ENCODE peak calls at places on chromosomes 4 and X, in four cellular contexts. F is H1, M is H9, B is IMR-90. H is an unnamed sample.
A peak's percentile ranks its signal among the peaks of the same experiment; 100 is the strongest.

GRCh38 chrX:56759736-56760409 is 30.8 kb downstream of the NBDY start:
- DNase-seq in F (no peak), M (no peak), B (no peak), H (no peak)

GRCh38 chr4:165592386-165592785 is 213.6 kb downstream of the CPE start:
- DNase-seq in F (no peak), M (no peak), B (no peak), H (no peak)

GRCh38 chr4:81527115-81527514 is 55.4 kb upstream of the RASGEF1B start:
- DNase-seq in F (no peak), M (no peak), B (no peak), H (no peak)

GRCh38 chrX:150253946-150254615 is 109.0 kb upstream of the MAMLD1 start:
- DNase-seq in F (no peak), M (no peak), B (no peak), H (no peak)

GRCh38 chr4:107666134-107666533 is 53.9 kb downstream of the PAPSS1 start:
- DNase-seq in F (no peak), M (no peak), B (peak; percentile 55), H (no peak)

GRCh38 chr4:96301727-96302126 is 461.8 kb downstream of the PDHA2 start:
- DNase-seq in F (no peak), M (no peak), B (no peak), H (no peak)

GRCh38 chr4:102500371-102501175 is 586 bp upstream of the NFKB1 start:
- DNase-seq in F (no peak), M (peak; percentile 48), B (peak; percentile 61), H (peak; percentile 45)

GRCh38 chr4:176793060-176793605 is 411 bp upstream of the VEGFC start:
- DNase-seq in F (no peak), M (no peak), B (no peak), H (no peak)

GRCh38 chrX:122565952-122566351 is 618.1 kb upstream of the GRIA3 start:
- DNase-seq in F (no peak), M (no peak), B (peak; percentile 90), H (peak; percentile 26)

GRCh38 chr4:41977709-41978108 is 3.8 kb upstream of the DCAF4L1 start:
- DNase-seq in F (no peak), M (no peak), B (peak; percentile 57), H (no peak)

GRCh38 chrX:139446832-139447231 is 83.7 kb upstream of the F9 start:
- DNase-seq in F (no peak), M (no peak), B (no peak), H (no peak)

GRCh38 chr4:147543039-147543438 is 62.1 kb downstream of the EDNRA start:
- DNase-seq in F (no peak), M (no peak), B (peak; percentile 73), H (no peak)

GRCh38 chrX:1455948-1456280 is 3.2 kb upstream of the ASMTL start:
- DNase-seq in F (no peak), M (peak; percentile 12), B (no peak), H (no peak)

GRCh38 chr4:162461952-162462351 is 298.2 kb upstream of the FSTL5 start:
- DNase-seq in F (no peak), M (no peak), B (no peak), H (peak; percentile 7)

GRCh38 chr4:3322059-3322550 is 29.3 kb downstream of the RGS12 start:
- DNase-seq in F (no peak), M (no peak), B (peak; percentile 46), H (no peak)

GRCh38 chr4:74640111-74640903 is 154.0 kb downstream of the BTC start:
- DNase-seq in F (no peak), M (no peak), B (peak; percentile 92), H (no peak)

GRCh38 chrX:119067023-119067739 is 5.6 kb upstream of the CT47C1 start:
- DNase-seq in F (no peak), M (peak; percentile 42), B (peak; percentile 49), H (peak; percentile 52)

GRCh38 chr4:153075836-153076235 is 128.4 kb upstream of the TRIM2 start:
- DNase-seq in F (no peak), M (no peak), B (no peak), H (peak; percentile 59)

GRCh38 chrX:41722816-41723215 is 1.2 kb upstream of the GPR82 start:
- DNase-seq in F (no peak), M (no peak), B (peak; percentile 61), H (no peak)

GRCh38 chr4:15569746-15570145 is 85.4 kb downstream of the FBXL5 start:
- DNase-seq in F (no peak), M (no peak), B (no peak), H (no peak)

GRCh38 chr4:142615324-142615665 is 230.8 kb downstream of the INPP4B start:
- DNase-seq in F (no peak), M (no peak), B (peak; percentile 71), H (peak; percentile 74)

GRCh38 chr4:4549534-4549933 is 7.7 kb upstream of the STX18 start:
- DNase-seq in F (no peak), M (no peak), B (no peak), H (no peak)

GRCh38 chr4:20844311-20844710 is 144.1 kb downstream of the PACRGL start:
- DNase-seq in F (no peak), M (no peak), B (no peak), H (peak; percentile 16)

GRCh38 chrX:118459494-118459893 is 36.1 kb upstream of the DOCK11 start:
- DNase-seq in F (no peak), M (no peak), B (peak; percentile 47), H (peak; percentile 52)

GRCh38 chr4:57114973-57115372 is 4.8 kb upstream of the IGFBP7 start:
- DNase-seq in F (no peak), M (no peak), B (peak; percentile 75), H (no peak)

GRCh38 chr4:136505020-136505419 is 1027.3 kb downstream of the PCDH18 start:
- DNase-seq in F (no peak), M (no peak), B (no peak), H (peak; percentile 24)

GRCh38 chr4:53592128-53592527 is 842 bp upstream of the LNX1 start:
- DNase-seq in F (no peak), M (peak; percentile 35), B (peak; percentile 13), H (peak; percentile 58)

GRCh38 chrX:997631-998137 is 214.8 kb downstream of the CRLF2 start:
- DNase-seq in F (peak; percentile 39), M (peak; percentile 75), B (no peak), H (peak; percentile 44)

GRCh38 chr4:164509951-164510350 is 244.0 kb upstream of the SMIM31 start:
- DNase-seq in F (no peak), M (no peak), B (no peak), H (no peak)

GRCh38 chr4:35950442-35950841 is 293.9 kb downstream of the ARAP2 start:
- DNase-seq in F (no peak), M (no peak), B (no peak), H (no peak)

GRCh38 chr4:138045036-138045435 is 197.1 kb downstream of the SLC7A11 start:
- DNase-seq in F (no peak), M (no peak), B (no peak), H (no peak)

GRCh38 chrX:80808854-80809493 is 703 bp downstream of the BRWD3 start:
- DNase-seq in F (no peak), M (peak; percentile 36), B (no peak), H (peak; percentile 53)

DNA sequence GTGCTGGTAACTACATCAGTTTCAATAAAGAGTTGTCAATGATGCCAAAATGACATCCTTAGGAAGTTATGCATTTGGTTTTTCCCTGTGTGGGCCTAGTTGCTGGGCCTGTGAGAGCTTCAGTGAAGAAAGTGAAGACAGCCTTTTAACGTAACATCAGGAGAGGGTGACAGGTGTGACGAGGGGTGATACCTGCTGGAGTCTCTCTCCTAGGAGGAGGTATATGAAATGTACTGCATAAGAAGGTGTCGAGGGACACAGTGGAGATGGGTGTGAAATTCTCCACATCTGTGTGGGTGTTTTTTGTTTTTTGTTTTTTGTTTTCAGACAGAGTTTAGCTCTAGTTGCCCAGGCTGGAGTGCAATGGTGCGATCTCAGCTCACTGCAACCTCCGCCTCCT is 49.2 kb downstream of the EVC start:
- DNase-seq in F (no peak), M (no peak), B (no peak), H (no peak)
- H2AK5ac ChIP-seq in F (no peak overlapping the region), M (no peak overlapping the region), B (peak overlapping the region; percentile 35), H (no peak overlapping the region)

GRCh38 chr4:1516261-1516660 is 110.0 kb upstream of the NKX1-1 start:
- DNase-seq in F (no peak), M (no peak), B (no peak), H (no peak)
- H4K5ac ChIP-seq in F (no peak overlapping the region), M (no peak overlapping the region), B (no peak overlapping the region), H (no peak overlapping the region)

GRCh38 chr4:175536852-175537453 is 275.1 kb downstream of the GPM6A start:
- DNase-seq in F (peak; percentile 5), M (no peak), B (peak; percentile 62), H (peak; percentile 82)
- H3K56ac ChIP-seq in F (no peak overlapping the region), M (no peak overlapping the region), B (no peak overlapping the region), H (no peak overlapping the region)

GRCh38 chrX:129041319-129041718 is 482.0 kb downstream of the SMARCA1 start:
- DNase-seq in F (no peak), M (no peak), B (no peak), H (no peak)

GRCh38 chrX:129037389-129037788 is 485.9 kb downstream of the SMARCA1 start:
- DNase-seq in F (no peak), M (no peak), B (no peak), H (peak; percentile 65)

GRCh38 chrX:129040124-129040523 is 483.2 kb downstream of the SMARCA1 start:
- DNase-seq in F (no peak), M (no peak), B (no peak), H (no peak)

GRCh38 chrX:129039176-129039575 is 484.1 kb downstream of the SMARCA1 start:
- DNase-seq in F (no peak), M (no peak), B (no peak), H (peak; percentile 5)

DNA sequence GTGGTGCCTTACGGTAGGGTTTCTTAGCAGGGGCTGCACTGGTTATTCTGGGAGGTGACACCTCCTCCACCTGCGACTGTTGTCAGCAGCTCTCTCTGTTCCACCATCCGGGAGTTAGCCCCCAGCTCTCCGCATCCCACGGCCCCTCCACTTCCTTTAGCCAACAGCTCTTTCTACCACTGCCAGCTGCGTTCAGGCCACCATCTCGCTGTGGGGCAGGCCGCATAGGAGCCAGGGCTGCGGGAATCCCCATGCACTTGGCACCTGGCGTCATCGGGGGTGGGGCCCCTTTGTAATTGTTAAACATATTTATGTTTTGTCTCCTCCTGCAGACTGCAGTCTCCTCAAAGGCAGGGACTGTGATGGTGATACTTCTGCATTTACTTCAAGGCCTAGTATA is 480.2 kb downstream of the SMARCA1 start:
- DNase-seq in F (no peak), M (no peak), B (no peak), H (no peak)
- H2AK5ac ChIP-seq in F (no peak overlapping the region), M (no peak overlapping the region), B (no peak overlapping the region), H (no peak overlapping the region)

DNA sequence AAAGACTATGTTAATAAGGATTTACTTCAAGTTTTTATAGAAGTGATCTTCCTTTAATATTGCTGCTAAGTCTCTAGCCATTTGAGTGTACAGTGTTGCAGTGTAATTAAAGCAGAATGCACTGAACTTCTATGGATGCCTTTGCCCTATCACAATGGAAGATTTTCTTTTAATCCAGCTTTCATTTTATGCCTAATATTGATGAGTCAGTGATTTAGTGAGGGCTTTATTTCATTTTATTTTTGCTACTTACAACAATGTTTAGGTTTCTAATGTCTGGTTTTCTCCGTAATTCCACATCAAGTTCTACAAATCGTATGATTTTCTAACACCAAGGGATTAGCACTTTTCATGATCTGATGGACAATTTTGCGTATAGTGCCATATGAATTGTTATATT is 504.1 kb downstream of the PCDH11X start:
- DNase-seq in F (no peak), M (no peak), B (no peak), H (no peak)
- H4K5ac ChIP-seq in F (no peak overlapping the region), M (no peak overlapping the region), B (no peak overlapping the region), H (no peak overlapping the region)

DNA sequence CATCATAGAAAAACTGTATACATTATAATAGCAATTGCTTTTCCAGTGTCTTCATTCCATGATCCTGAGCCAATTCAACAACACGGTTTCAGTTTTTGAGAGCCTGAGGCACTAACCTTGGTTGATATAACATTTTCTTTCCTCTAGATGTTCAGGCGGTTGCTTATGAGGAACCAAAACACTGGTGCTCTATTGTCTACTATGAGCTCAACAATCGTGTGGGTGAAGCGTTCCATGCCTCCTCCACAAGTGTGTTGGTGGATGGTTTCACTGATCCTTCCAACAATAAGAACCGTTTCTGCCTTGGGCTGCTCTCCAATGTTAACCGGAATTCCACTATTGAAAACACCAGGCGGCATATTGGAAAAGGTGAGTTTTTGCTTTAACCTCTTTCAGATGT is 64.9 kb downstream of the SMAD1 start:
- DNase-seq in F (no peak), M (no peak), B (no peak), H (no peak)
- H3K56ac ChIP-seq in F (no peak overlapping the region), M (no peak overlapping the region), B (no peak overlapping the region), H (no peak overlapping the region)